ENCODE peak calls at places on chromosome 14, in five cellular contexts. N is stimulated activated CD4-positive, alpha-beta T cell treated with anti-CD3 and anti-CD28 coated beads, TNF-alpha, amount 100 ng/mL, for 48 hours; A is progenitor cell of endocrine pancreas; I is foreskin fibroblast; Y is LoVo. O is an unnamed sample.
A peak's percentile ranks its signal among the peaks of the same experiment; 100 is the strongest.

GRCh38 chr14:40252817-40253447 is 820.7 kb upstream of the FBXO33 start:
- DNase-seq in N (no peak), Y (no peak), A (no peak), I (no peak), O (no peak)

GRCh38 chr14:93132472-93133065 is 16.8 kb upstream of the ITPK1 start:
- DNase-seq in N (no peak), A (no peak), I (peak; percentile 74), Y (peak; percentile 34), O (peak; percentile 72)

GRCh38 chr14:92500491-92500941 is 13.1 kb upstream of the RIN3 start:
- DNase-seq in Y (no peak), N (no peak), I (no peak), A (no peak), O (no peak)

GRCh38 chr14:59424707-59425106 is 40.5 kb downstream of the GPR135 start:
- DNase-seq in Y (no peak), N (no peak), I (no peak), A (no peak), O (no peak)

GRCh38 chr14:74655597-74656389 is 43.8 kb upstream of the LTBP2 start:
- DNase-seq in N (no peak), Y (no peak), A (no peak), I (peak; percentile 78), O (no peak)

GRCh38 chr14:63542231-63542999 is 762 bp downstream of the PPP2R5E start:
- DNase-seq in N (no peak), Y (no peak), I (peak; percentile 44), A (peak; percentile 19), O (no peak)

GRCh38 chr14:77970646-77971045 is 170.7 kb downstream of the ADCK1 start:
- DNase-seq in N (no peak), A (no peak), I (no peak), Y (no peak), O (no peak)

GRCh38 chr14:94100847-94101246 is 9.7 kb upstream of the IFI27 start:
- DNase-seq in N (no peak), Y (no peak), A (no peak), I (peak; percentile 92), O (no peak)

GRCh38 chr14:93116676-93117200 is 1.0 kb upstream of the ITPK1 start:
- DNase-seq in N (no peak), Y (no peak), A (no peak), I (no peak), O (no peak)

GRCh38 chr14:56745091-56745490 is 65.2 kb downstream of the OTX2 start:
- DNase-seq in Y (no peak), N (no peak), I (no peak), A (no peak), O (no peak)

GRCh38 chr14:55352201-55352600 is 59.4 kb downstream of the ATG14 start:
- DNase-seq in A (no peak), N (no peak), Y (no peak), I (no peak), O (no peak)

GRCh38 chr14:104749111-104749649 is 3.8 kb upstream of the SIVA1 start:
- DNase-seq in N (no peak), Y (no peak), I (peak; percentile 87), A (no peak), O (peak; percentile 58)

GRCh38 chr14:105094193-105094907 is 29.1 kb upstream of the GPR132 start:
- DNase-seq in N (no peak), Y (no peak), A (no peak), I (no peak), O (no peak)

GRCh38 chr14:104462651-104463630 is 116.6 kb upstream of the C14orf180 start:
- DNase-seq in Y (peak; percentile 8), A (no peak), I (no peak), N (no peak), O (no peak)

GRCh38 chr14:97061714-97062113 is 264.5 kb downstream of the VRK1 start:
- DNase-seq in N (no peak), A (no peak), I (no peak), Y (no peak), O (no peak)

GRCh38 chr14:71591929-71592328 is 340.3 kb upstream of the RGS6 start:
- DNase-seq in N (no peak), Y (peak; percentile 13), I (peak; percentile 87), A (no peak), O (no peak)

GRCh38 chr14:101840649-101841365 is 79.3 kb downstream of the PPP2R5C start:
- DNase-seq in I (no peak), N (no peak), A (no peak), Y (no peak), O (no peak)

GRCh38 chr14:102325791-102326345 is 6.3 kb downstream of the ZNF839 start:
- DNase-seq in N (no peak), Y (no peak), A (no peak), I (no peak), O (no peak)

GRCh38 chr14:67541448-67542387 is 8.6 kb downstream of the PLEKHH1 start:
- DNase-seq in Y (peak; percentile 75), I (no peak), A (peak; percentile 30), N (no peak), O (no peak)

GRCh38 chr14:100439781-100440180 is 116.6 kb downstream of the SLC25A47 start:
- DNase-seq in I (no peak), N (no peak), Y (peak; percentile 41), A (no peak), O (no peak)

GRCh38 chr14:81940636-81941035 is 407.0 kb upstream of the SEL1L start:
- DNase-seq in I (no peak), A (no peak), N (no peak), Y (no peak), O (no peak)

GRCh38 chr14:55191101-55191880 is at the start of gene DLGAP5:
- DNase-seq in I (peak; percentile 96), A (peak; percentile 78), N (peak; percentile 86), Y (peak; percentile 96), O (peak; percentile 93)

GRCh38 chr14:70947739-70948138 is 40.5 kb downstream of the PCNX1 start:
- DNase-seq in Y (no peak), I (no peak), N (no peak), A (no peak), O (no peak)

GRCh38 chr14:85535916-85536834 is 6.2 kb downstream of the FLRT2 start:
- DNase-seq in A (no peak), I (peak; percentile 79), N (no peak), Y (no peak), O (no peak)

GRCh38 chr14:29749327-29749726 is 178.3 kb downstream of the PRKD1 start:
- DNase-seq in I (peak; percentile 76), N (no peak), A (no peak), Y (no peak), O (no peak)

GRCh38 chr14:88078525-88078924 is 73.6 kb downstream of the GPR65 start:
- DNase-seq in Y (no peak), A (no peak), N (no peak), I (no peak), O (no peak)

GRCh38 chr14:97379091-97379531 is 581.9 kb downstream of the VRK1 start:
- DNase-seq in A (no peak), Y (no peak), N (no peak), I (no peak), O (no peak)

GRCh38 chr14:33592298-33592697 is 358.6 kb downstream of the EGLN3 start:
- DNase-seq in N (no peak), I (peak; percentile 55), Y (no peak), A (no peak), O (no peak)

GRCh38 chr14:67477926-67478915 is 10.3 kb downstream of the TMEM229B start:
- DNase-seq in N (no peak), I (no peak), A (no peak), Y (no peak), O (no peak)

GRCh38 chr14:58725226-58725625 is 87.5 kb downstream of the DACT1 start:
- DNase-seq in Y (peak; percentile 26), I (no peak), N (no peak), A (no peak), O (no peak)

GRCh38 chr14:64926398-64926995 is 12.2 kb downstream of the CHURC1 start:
- DNase-seq in I (no peak), N (no peak), A (no peak), Y (no peak), O (no peak)

GRCh38 chr14:104751539-104752337 is 1.2 kb upstream of the SIVA1 start:
- DNase-seq in I (no peak), N (no peak), A (no peak), Y (no peak), O (no peak)

GRCh38 chr14:100285021-100285912 is 21.0 kb downstream of the SLC25A29 start:
- DNase-seq in Y (peak; percentile 72), N (peak; percentile 57), I (peak; percentile 84), A (peak; percentile 72), O (peak; percentile 72)

GRCh38 chr14:39426605-39427004 is 5.6 kb downstream of the FBXO33 start:
- DNase-seq in Y (no peak), A (no peak), I (peak; percentile 70), N (no peak), O (no peak)

GRCh38 chr14:79514700-79515099 is 696.6 kb downstream of the DIO2 start:
- DNase-seq in A (no peak), N (no peak), I (peak; percentile 4), Y (peak; percentile 7), O (no peak)

GRCh38 chr14:68476212-68476964 is 316.5 kb downstream of the ZFP36L1 start:
- DNase-seq in I (peak; percentile 94), Y (no peak), A (no peak), N (no peak), O (no peak)

GRCh38 chr14:97709552-97709951 is 912.4 kb downstream of the VRK1 start:
- DNase-seq in A (no peak), N (no peak), Y (no peak), I (no peak), O (no peak)

GRCh38 chr14:31037709-31038221 is 11.6 kb upstream of the STRN3 start:
- DNase-seq in I (no peak), Y (no peak), N (no peak), A (no peak), O (no peak)

GRCh38 chr14:77316872-77317271 is 3.8 kb downstream of the POMT2 start:
- DNase-seq in N (no peak), I (peak; percentile 29), Y (no peak), A (no peak), O (peak; percentile 54)